ENCODE peak calls at places on chromosomes 7 and 10, in nine cellular contexts. One of them, this sample, is unnamed. For H3K4me1 and H3K27me3, the result is how much of the 10 kb centered on the place peaks cover.

GRCh38 chr7:127831312-127832212 is 179.6 kb downstream of the SND1 start:
- DNase-seq in upper lobe of right lung: no peak
- DNase-seq in body of pancreas: peak
- DNase-seq in transverse colon: no peak
- DNase-seq in spleen: no peak
- DNase-seq in heart right ventricle: no peak
- DNase-seq in MM.1S: no peak
- DNase-seq in IMR-90: no peak
- DNase-seq in pancreas: no peak
- DNase-seq in this sample: no peak

GRCh38 chr10:34231441-34232180 is 583.5 kb downstream of the PARD3 start:
- DNase-seq in upper lobe of right lung: no peak
- DNase-seq in body of pancreas: no peak
- DNase-seq in transverse colon: no peak
- DNase-seq in spleen: no peak
- DNase-seq in heart right ventricle: no peak
- DNase-seq in MM.1S: no peak
- DNase-seq in IMR-90: no peak
- DNase-seq in pancreas: no peak
- DNase-seq in this sample: no peak

GRCh38 chr7:107079212-107079940 is 34.9 kb downstream of the PRKAR2B start:
- DNase-seq in upper lobe of right lung: no peak
- DNase-seq in body of pancreas: no peak
- DNase-seq in transverse colon: no peak
- DNase-seq in spleen: no peak
- DNase-seq in heart right ventricle: no peak
- DNase-seq in MM.1S: no peak
- DNase-seq in IMR-90: no peak
- DNase-seq in pancreas: no peak
- DNase-seq in this sample: no peak

GRCh38 chr7:47474211-47474936 is 107.5 kb downstream of the TNS3 start:
- DNase-seq in upper lobe of right lung: no peak
- DNase-seq in body of pancreas: no peak
- DNase-seq in transverse colon: no peak
- DNase-seq in spleen: no peak
- DNase-seq in heart right ventricle: no peak
- DNase-seq in MM.1S: no peak
- DNase-seq in IMR-90: peak
- DNase-seq in pancreas: no peak
- DNase-seq in this sample: no peak

GRCh38 chr10:44030132-44030531 is 354.8 kb downstream of the CXCL12 start:
- DNase-seq in upper lobe of right lung: no peak
- DNase-seq in body of pancreas: no peak
- DNase-seq in transverse colon: no peak
- DNase-seq in spleen: no peak
- DNase-seq in heart right ventricle: no peak
- DNase-seq in MM.1S: no peak
- DNase-seq in IMR-90: no peak
- DNase-seq in pancreas: no peak
- DNase-seq in this sample: peak

GRCh38 chr10:60430836-60431597 is 41.3 kb upstream of the ANK3 start:
- DNase-seq in upper lobe of right lung: no peak
- DNase-seq in body of pancreas: no peak
- DNase-seq in transverse colon: no peak
- DNase-seq in spleen: no peak
- DNase-seq in heart right ventricle: no peak
- DNase-seq in MM.1S: no peak
- DNase-seq in IMR-90: peak
- DNase-seq in pancreas: no peak
- DNase-seq in this sample: no peak

GRCh38 chr10:101110856-101111523 is 20.1 kb upstream of the TLX1 start:
- DNase-seq in upper lobe of right lung: no peak
- DNase-seq in body of pancreas: no peak
- DNase-seq in transverse colon: no peak
- DNase-seq in spleen: peak
- DNase-seq in heart right ventricle: no peak
- DNase-seq in MM.1S: no peak
- DNase-seq in IMR-90: no peak
- DNase-seq in pancreas: no peak
- DNase-seq in this sample: no peak

GRCh38 chr10:21399392-21400015 is 126.0 kb downstream of the SKIDA1 start:
- DNase-seq in upper lobe of right lung: no peak
- DNase-seq in body of pancreas: no peak
- DNase-seq in transverse colon: no peak
- DNase-seq in spleen: no peak
- DNase-seq in heart right ventricle: no peak
- DNase-seq in MM.1S: no peak
- DNase-seq in IMR-90: peak
- DNase-seq in pancreas: no peak
- DNase-seq in this sample: no peak

GRCh38 chr10:122021828-122022227 is 32.9 kb downstream of the TACC2 start:
- DNase-seq in upper lobe of right lung: no peak
- DNase-seq in body of pancreas: no peak
- DNase-seq in transverse colon: no peak
- DNase-seq in spleen: no peak
- DNase-seq in heart right ventricle: no peak
- DNase-seq in MM.1S: no peak
- DNase-seq in IMR-90: no peak
- DNase-seq in pancreas: no peak
- DNase-seq in this sample: no peak

GRCh38 chr10:75926763-75927162 is 495.3 kb downstream of the LRMDA start:
- DNase-seq in upper lobe of right lung: no peak
- DNase-seq in body of pancreas: no peak
- DNase-seq in transverse colon: peak
- DNase-seq in spleen: no peak
- DNase-seq in heart right ventricle: no peak
- DNase-seq in MM.1S: no peak
- DNase-seq in IMR-90: peak
- DNase-seq in pancreas: no peak
- DNase-seq in this sample: no peak

GRCh38 chr7:39446546-39446945 is 119.7 kb upstream of the YAE1 start:
- DNase-seq in upper lobe of right lung: no peak
- DNase-seq in body of pancreas: no peak
- DNase-seq in transverse colon: no peak
- DNase-seq in spleen: no peak
- DNase-seq in heart right ventricle: no peak
- DNase-seq in MM.1S: no peak
- DNase-seq in IMR-90: no peak
- DNase-seq in pancreas: no peak
- DNase-seq in this sample: no peak

GRCh38 chr7:98283127-98283886 is 1.8 kb downstream of the BRI3 start:
- DNase-seq in upper lobe of right lung: peak
- DNase-seq in body of pancreas: peak
- DNase-seq in transverse colon: peak
- DNase-seq in spleen: peak
- DNase-seq in heart right ventricle: no peak
- DNase-seq in MM.1S: no peak
- DNase-seq in IMR-90: peak
- DNase-seq in pancreas: peak
- DNase-seq in this sample: no peak

GRCh38 chr7:19113855-19114590 is 3.4 kb downstream of the TWIST1 start:
- DNase-seq in upper lobe of right lung: no peak
- DNase-seq in body of pancreas: no peak
- DNase-seq in transverse colon: no peak
- DNase-seq in spleen: no peak
- DNase-seq in heart right ventricle: no peak
- DNase-seq in MM.1S: no peak
- DNase-seq in IMR-90: peak
- DNase-seq in pancreas: no peak
- DNase-seq in this sample: no peak

GRCh38 chr10:85602713-85603112 is 763.9 kb downstream of the GRID1 start:
- DNase-seq in upper lobe of right lung: no peak
- DNase-seq in body of pancreas: no peak
- DNase-seq in transverse colon: no peak
- DNase-seq in spleen: no peak
- DNase-seq in heart right ventricle: no peak
- DNase-seq in MM.1S: no peak
- DNase-seq in IMR-90: no peak
- DNase-seq in pancreas: no peak
- DNase-seq in this sample: no peak

GRCh38 chr10:44967596-44967995 is 8.0 kb downstream of the RASSF4 start:
- DNase-seq in upper lobe of right lung: no peak
- DNase-seq in body of pancreas: no peak
- DNase-seq in transverse colon: no peak
- DNase-seq in spleen: peak
- DNase-seq in heart right ventricle: no peak
- DNase-seq in MM.1S: no peak
- DNase-seq in IMR-90: no peak
- DNase-seq in pancreas: no peak
- DNase-seq in this sample: no peak

GRCh38 chr10:78714225-78714624 is 354.5 kb upstream of the ZMIZ1 start:
- DNase-seq in upper lobe of right lung: no peak
- DNase-seq in body of pancreas: no peak
- DNase-seq in transverse colon: no peak
- DNase-seq in spleen: no peak
- DNase-seq in heart right ventricle: no peak
- DNase-seq in MM.1S: no peak
- DNase-seq in IMR-90: no peak
- DNase-seq in pancreas: no peak
- DNase-seq in this sample: no peak

GRCh38 chr10:56028299-56029132 is 332.5 kb downstream of the ZWINT start:
- DNase-seq in upper lobe of right lung: no peak
- DNase-seq in body of pancreas: no peak
- DNase-seq in transverse colon: no peak
- DNase-seq in spleen: no peak
- DNase-seq in heart right ventricle: no peak
- DNase-seq in MM.1S: no peak
- DNase-seq in IMR-90: no peak
- DNase-seq in pancreas: no peak
- DNase-seq in this sample: no peak
- H3K27ac ChIP-seq in upper lobe of right lung: no peak
- H3K27ac ChIP-seq in body of pancreas: no peak
- H3K27ac ChIP-seq in transverse colon: no peak
- H3K27ac ChIP-seq in spleen: no peak
- H3K27ac ChIP-seq in heart right ventricle: no peak
- H3K27ac ChIP-seq in MM.1S: no peak
- H3K27ac ChIP-seq in IMR-90: no peak
- H3K27ac ChIP-seq in pancreas: no peak
- H3K27ac ChIP-seq in this sample: no peak

GRCh38 chr10:114370993-114371392 is 33.3 kb downstream of the AFAP1L2 start:
- DNase-seq in upper lobe of right lung: no peak
- DNase-seq in body of pancreas: no peak
- DNase-seq in transverse colon: no peak
- DNase-seq in spleen: no peak
- DNase-seq in heart right ventricle: no peak
- DNase-seq in MM.1S: no peak
- DNase-seq in IMR-90: no peak
- DNase-seq in pancreas: no peak
- DNase-seq in this sample: no peak
- H3K4me1 ChIP-seq in upper lobe of right lung: under half
- H3K4me1 ChIP-seq in body of pancreas: under half
- H3K4me1 ChIP-seq in transverse colon: under half
- H3K4me1 ChIP-seq in spleen: half or more
- H3K4me1 ChIP-seq in heart right ventricle: under half
- H3K4me1 ChIP-seq in MM.1S: under half
- H3K4me1 ChIP-seq in IMR-90: under half
- H3K4me1 ChIP-seq in pancreas: under half
- H3K4me1 ChIP-seq in this sample: under half

GRCh38 chr10:71641986-71642385 is 77.6 kb downstream of the C10orf105 start:
- DNase-seq in upper lobe of right lung: no peak
- DNase-seq in body of pancreas: no peak
- DNase-seq in transverse colon: no peak
- DNase-seq in spleen: no peak
- DNase-seq in heart right ventricle: no peak
- DNase-seq in MM.1S: no peak
- DNase-seq in IMR-90: no peak
- DNase-seq in pancreas: no peak
- DNase-seq in this sample: no peak

GRCh38 chr10:71639412-71639719 is 80.2 kb downstream of the C10orf105 start:
- DNase-seq in upper lobe of right lung: no peak
- DNase-seq in body of pancreas: no peak
- DNase-seq in transverse colon: peak
- DNase-seq in spleen: no peak
- DNase-seq in heart right ventricle: no peak
- DNase-seq in MM.1S: no peak
- DNase-seq in IMR-90: no peak
- DNase-seq in pancreas: no peak
- DNase-seq in this sample: no peak

GRCh38 chr10:71643904-71644303 is 75.7 kb downstream of the C10orf105 start:
- DNase-seq in upper lobe of right lung: no peak
- DNase-seq in body of pancreas: no peak
- DNase-seq in transverse colon: no peak
- DNase-seq in spleen: no peak
- DNase-seq in heart right ventricle: no peak
- DNase-seq in MM.1S: no peak
- DNase-seq in IMR-90: no peak
- DNase-seq in pancreas: no peak
- DNase-seq in this sample: no peak

GRCh38 chr10:71638577-71639411 is 80.8 kb downstream of the C10orf105 start:
- DNase-seq in upper lobe of right lung: no peak
- DNase-seq in body of pancreas: peak
- DNase-seq in transverse colon: peak
- DNase-seq in spleen: peak
- DNase-seq in heart right ventricle: no peak
- DNase-seq in MM.1S: no peak
- DNase-seq in IMR-90: no peak
- DNase-seq in pancreas: peak
- DNase-seq in this sample: no peak

GRCh38 chr10:71641449-71641848 is 78.1 kb downstream of the C10orf105 start:
- DNase-seq in upper lobe of right lung: no peak
- DNase-seq in body of pancreas: no peak
- DNase-seq in transverse colon: no peak
- DNase-seq in spleen: no peak
- DNase-seq in heart right ventricle: no peak
- DNase-seq in MM.1S: no peak
- DNase-seq in IMR-90: no peak
- DNase-seq in pancreas: no peak
- DNase-seq in this sample: no peak
- H3K27me3 ChIP-seq in upper lobe of right lung: under half
- H3K27me3 ChIP-seq in body of pancreas: under half
- H3K27me3 ChIP-seq in transverse colon: under half
- H3K27me3 ChIP-seq in spleen: under half
- H3K27me3 ChIP-seq in heart right ventricle: under half
- H3K27me3 ChIP-seq in MM.1S: half or more
- H3K27me3 ChIP-seq in IMR-90: half or more
- H3K27me3 ChIP-seq in pancreas: under half
- H3K27me3 ChIP-seq in this sample: under half

DNA sequence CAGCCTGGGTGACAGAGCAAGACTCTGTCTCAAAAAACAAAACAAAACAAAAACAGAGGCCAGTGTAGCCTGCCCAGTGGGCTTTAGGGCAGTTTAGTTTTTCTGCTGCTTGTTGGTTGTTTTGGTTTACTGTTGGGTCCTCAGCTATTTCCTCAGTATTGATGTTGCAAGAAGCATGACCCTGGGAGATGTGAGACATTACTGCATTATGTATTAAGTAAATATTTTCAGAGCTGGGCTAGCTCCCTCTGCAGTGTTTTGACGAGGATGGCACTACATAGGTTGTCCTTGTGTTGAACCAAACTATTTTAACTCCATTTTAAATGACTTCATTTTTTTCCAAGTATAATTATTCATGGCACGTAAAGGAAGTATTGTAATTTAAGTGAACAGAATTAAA is 4.8 kb downstream of the AKAP9 start:
- DNase-seq in upper lobe of right lung: no peak
- DNase-seq in body of pancreas: peak
- DNase-seq in transverse colon: no peak
- DNase-seq in spleen: no peak
- DNase-seq in heart right ventricle: no peak
- DNase-seq in MM.1S: no peak
- DNase-seq in IMR-90: peak
- DNase-seq in pancreas: no peak
- DNase-seq in this sample: no peak
- H3K27ac ChIP-seq in upper lobe of right lung: peak
- H3K27ac ChIP-seq in body of pancreas: no peak
- H3K27ac ChIP-seq in transverse colon: peak
- H3K27ac ChIP-seq in spleen: peak
- H3K27ac ChIP-seq in heart right ventricle: no peak
- H3K27ac ChIP-seq in MM.1S: no peak
- H3K27ac ChIP-seq in IMR-90: no peak
- H3K27ac ChIP-seq in pancreas: no peak
- H3K27ac ChIP-seq in this sample: no peak

GRCh38 chr7:105488219-105488571 is 33.9 kb downstream of the PUS7 start:
- DNase-seq in upper lobe of right lung: no peak
- DNase-seq in body of pancreas: no peak
- DNase-seq in transverse colon: no peak
- DNase-seq in spleen: no peak
- DNase-seq in heart right ventricle: no peak
- DNase-seq in MM.1S: no peak
- DNase-seq in IMR-90: no peak
- DNase-seq in pancreas: no peak
- DNase-seq in this sample: no peak
- H3K4me1 ChIP-seq in upper lobe of right lung: under half
- H3K4me1 ChIP-seq in body of pancreas: under half
- H3K4me1 ChIP-seq in transverse colon: under half
- H3K4me1 ChIP-seq in spleen: under half
- H3K4me1 ChIP-seq in heart right ventricle: under half
- H3K4me1 ChIP-seq in MM.1S: under half
- H3K4me1 ChIP-seq in IMR-90: under half
- H3K4me1 ChIP-seq in pancreas: under half
- H3K4me1 ChIP-seq in this sample: under half